ENCODE peak calls at places on chromosome 6, in eight cellular contexts. W, Z, R, L, B, E, Q and X are unnamed samples.

GRCh38 chr6:25637946-25638345 is 14.1 kb upstream of the SCGN start:
- DNase-seq in W (no peak), Z (no peak), R (no peak), L (peak), B (no peak), E (peak), Q (no peak), X (peak)

GRCh38 chr6:44642870-44643522 is 255.5 kb downstream of the CDC5L start:
- DNase-seq in W (no peak), Z (no peak), R (no peak), L (no peak), B (no peak), E (no peak), Q (no peak), X (peak)

GRCh38 chr6:107917468-107918375 is 40.3 kb downstream of the SEC63 start:
- DNase-seq in W (no peak), Z (no peak), R (no peak), L (no peak), B (no peak), E (no peak), Q (no peak), X (no peak)

GRCh38 chr6:85405175-85405852 is 44.6 kb upstream of the NT5E start:
- DNase-seq in W (no peak), Z (no peak), R (no peak), L (no peak), B (no peak), E (no peak), Q (peak), X (no peak)

GRCh38 chr6:2369606-2370005 is 124.2 kb upstream of the GMDS start:
- DNase-seq in W (no peak), Z (no peak), R (no peak), L (no peak), B (no peak), E (no peak), Q (no peak), X (no peak)

GRCh38 chr6:42781546-42781810 is 374 bp upstream of the BICRAL start:
- DNase-seq in W (no peak), Z (no peak), R (no peak), L (no peak), B (peak), E (peak), Q (no peak), X (no peak)

GRCh38 chr6:52566201-52566600 is 10.7 kb downstream of the TRAM2 start:
- DNase-seq in W (no peak), Z (no peak), R (no peak), L (no peak), B (no peak), E (no peak), Q (no peak), X (no peak)

GRCh38 chr6:2971420-2972218 is at the start of gene SERPINB6:
- DNase-seq in W (no peak), Z (peak), R (peak), L (no peak), B (peak), E (peak), Q (peak), X (no peak)

GRCh38 chr6:34531580-34532201 is 24.4 kb downstream of the SPDEF start:
- DNase-seq in W (peak), Z (peak), R (no peak), L (peak), B (peak), E (no peak), Q (no peak), X (no peak)

GRCh38 chr6:105212587-105212986 is 32.8 kb upstream of the POPDC3 start:
- DNase-seq in W (no peak), Z (no peak), R (no peak), L (no peak), B (no peak), E (no peak), Q (no peak), X (no peak)